ENCODE peak calls at places on chromosome 11, in four cellular contexts. P is right lobe of liver, V is heart left ventricle, B is stomach. E is an unnamed sample.

GRCh38 chr11:12509371-12509770 is 132.0 kb downstream of the PARVA start:
- DNase-seq in P (no peak), V (no peak), B (no peak), E (no peak)

GRCh38 chr11:78666675-78667129 is 92.0 kb upstream of the NARS2 start:
- DNase-seq in P (no peak), V (no peak), B (no peak), E (peak)

GRCh38 chr11:20337526-20338154 is 25.9 kb upstream of the HTATIP2 start:
- DNase-seq in P (no peak), V (no peak), B (no peak), E (no peak)

GRCh38 chr11:12838463-12839120 is 164.4 kb downstream of the TEAD1 start:
- DNase-seq in P (no peak), V (no peak), B (no peak), E (peak)

GRCh38 chr11:75264971-75265370 is 24.4 kb downstream of the TPBGL start:
- DNase-seq in P (peak), V (no peak), B (no peak), E (no peak)

GRCh38 chr11:118910309-118911112 is 15.2 kb downstream of the BCL9L start:
- DNase-seq in P (peak), V (peak), B (peak), E (peak)

GRCh38 chr11:79081441-79082124 is 359.2 kb downstream of the TENM4 start:
- DNase-seq in P (no peak), V (no peak), B (no peak), E (no peak)

GRCh38 chr11:72233056-72233772 is 8.6 kb downstream of the INPPL1 start:
- DNase-seq in P (peak), V (no peak), B (no peak), E (peak)

GRCh38 chr11:89604281-89604680 is 105.8 kb upstream of the TRIM77 start:
- DNase-seq in P (no peak), V (no peak), B (no peak), E (no peak)

GRCh38 chr11:59216654-59217640 is 4.2 kb upstream of the MPEG1 start:
- DNase-seq in P (no peak), V (peak), B (peak), E (no peak)

GRCh38 chr11:61154528-61154927 is 6.7 kb downstream of the VPS37C start:
- DNase-seq in P (no peak), V (no peak), B (no peak), E (no peak)

GRCh38 chr11:61155312-61155711 is 5.9 kb downstream of the VPS37C start:
- DNase-seq in P (no peak), V (no peak), B (no peak), E (no peak)

GRCh38 chr11:61151545-61152252 is 9.5 kb downstream of the VPS37C start:
- DNase-seq in P (no peak), V (no peak), B (no peak), E (no peak)

GRCh38 chr11:61152816-61153592 is 8.2 kb downstream of the VPS37C start:
- DNase-seq in P (no peak), V (no peak), B (no peak), E (no peak)

DNA sequence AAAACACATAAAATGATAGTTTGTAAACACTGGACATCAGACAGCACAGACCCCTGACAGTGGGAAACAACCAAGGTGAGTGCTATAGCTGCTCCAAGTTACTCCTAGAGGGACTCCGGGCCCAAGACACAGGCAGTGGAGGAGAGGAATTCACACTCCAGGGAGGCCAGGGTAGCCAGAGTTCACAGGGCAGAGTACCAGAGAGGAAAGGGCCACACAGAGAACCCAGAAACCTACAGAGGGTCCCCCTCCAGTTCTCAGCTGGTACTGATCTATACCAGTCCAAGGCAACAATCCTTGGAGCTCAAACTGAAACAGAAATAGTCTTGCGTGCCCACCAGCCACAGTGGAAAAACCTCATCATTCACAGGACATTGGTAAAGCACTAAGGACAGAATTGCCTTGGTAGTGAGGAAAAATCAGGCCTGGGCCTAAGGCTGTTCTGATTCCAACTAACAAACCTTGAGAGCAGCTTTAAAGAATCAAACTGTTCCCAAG is 7.6 kb downstream of the VPS37C start:
- DNase-seq in P (no peak), V (no peak), B (no peak), E (no peak)
- TF ChIP-seq CTCF in P (no peak), V (no peak), B (no peak), E (no peak)

GRCh38 chr11:83072689-83073242 is 1.1 kb upstream of the RAB30 start:
- DNase-seq in P (no peak), V (no peak), B (no peak), E (no peak)
- TF ChIP-seq POLR2A in P (no peak), V (no peak), B (no peak), E (no peak)

GRCh38 chr11:103110406-103110805 is 1.2 kb downstream of the DYNC2H1 start:
- DNase-seq in P (no peak), V (no peak), B (no peak), E (no peak)
- H3K4me3 ChIP-seq in P (no peak), V (peak), B (peak), E (no peak)

GRCh38 chr11:17859552-17859951 is 125.0 kb downstream of the KCNC1 start:
- DNase-seq in P (no peak), V (no peak), B (no peak), E (no peak)
- TF ChIP-seq CTCF in P (no peak), V (no peak), B (no peak), E (no peak)

GRCh38 chr11:68354181-68354872 is 41.9 kb downstream of the LRP5 start:
- DNase-seq in P (peak), V (peak), B (peak), E (peak)
- TF ChIP-seq POLR2A in P (no peak), V (no peak), B (no peak), E (no peak)

GRCh38 chr11:16743478-16743877 is 5.0 kb downstream of the C11orf58 start:
- DNase-seq in P (no peak), V (no peak), B (no peak), E (no peak)
- H3K4me3 ChIP-seq in P (no peak), V (no peak), B (no peak), E (no peak)

GRCh38 chr11:64918056-64918455 is 1.0 kb upstream of the ATG2A start:
- DNase-seq in P (no peak), V (no peak), B (no peak), E (no peak)
- TF ChIP-seq CTCF in P (no peak), V (peak), B (no peak), E (no peak)